ENCODE peak calls at places on chromosomes 3 and 15, in five cellular contexts. D, I, W, A and X are unnamed samples.

GRCh38 chr15:88274534-88275460 is 18.3 kb upstream of the NTRK3 start:
- DNase-seq in D (peak), I (peak), W (peak), A (peak), X (peak)

GRCh38 chr3:54324069-54324468 is 201.7 kb downstream of the CACNA2D3 start:
- DNase-seq in D (no peak), I (no peak), W (no peak), A (no peak), X (no peak)

GRCh38 chr15:35393403-35393802 is 152.6 kb downstream of the DPH6 start:
- DNase-seq in D (no peak), I (no peak), W (no peak), A (no peak), X (no peak)

GRCh38 chr3:10416730-10417300 is 88.6 kb downstream of the ATP2B2 start:
- DNase-seq in D (no peak), I (no peak), W (no peak), A (no peak), X (peak)

GRCh38 chr3:16362781-16363180 is 97.8 kb downstream of the OXNAD1 start:
- DNase-seq in D (no peak), I (no peak), W (no peak), A (no peak), X (no peak)

GRCh38 chr3:29683306-29683993 is 402.6 kb downstream of the RBMS3 start:
- DNase-seq in D (peak), I (no peak), W (no peak), A (no peak), X (no peak)

GRCh38 chr3:183149915-183150825 is 12.4 kb downstream of the LAMP3 start:
- DNase-seq in D (no peak), I (no peak), W (no peak), A (no peak), X (no peak)

GRCh38 chr3:101823525-101823924 is 25.8 kb upstream of the NFKBIZ start:
- DNase-seq in D (no peak), I (no peak), W (no peak), A (no peak), X (no peak)

GRCh38 chr15:49675051-49675450 is 54.2 kb downstream of the DTWD1 start:
- DNase-seq in D (no peak), I (no peak), W (no peak), A (no peak), X (no peak)

GRCh38 chr15:67100808-67101581 is 35.6 kb downstream of the SMAD3 start:
- DNase-seq in D (peak), I (no peak), W (no peak), A (no peak), X (no peak)

GRCh38 chr3:56759532-56759931 is 42.2 kb downstream of the ARHGEF3 start:
- DNase-seq in D (no peak), I (no peak), W (no peak), A (no peak), X (no peak)

GRCh38 chr15:98321916-98322315 is 326.4 kb upstream of the IGF1R start:
- DNase-seq in D (no peak), I (no peak), W (no peak), A (no peak), X (peak)

GRCh38 chr3:13047296-13048165 is 25.7 kb downstream of the IQSEC1 start:
- DNase-seq in D (no peak), I (no peak), W (no peak), A (no peak), X (no peak)

GRCh38 chr3:180036678-180037455 is at the start of gene PEX5L:
- DNase-seq in D (peak), I (no peak), W (no peak), A (no peak), X (peak)

GRCh38 chr3:111392911-111393351 is 149.1 kb upstream of the CD96 start:
- DNase-seq in D (no peak), I (peak), W (no peak), A (no peak), X (no peak)

GRCh38 chr3:34024447-34025240 is 226.2 kb downstream of the PDCD6IP start:
- DNase-seq in D (no peak), I (no peak), W (no peak), A (no peak), X (no peak)

GRCh38 chr15:92395557-92395956 is 1.9 kb downstream of the ST8SIA2 start:
- DNase-seq in D (no peak), I (no peak), W (no peak), A (no peak), X (no peak)

GRCh38 chr3:161371441-161372320 is at the start of gene SPTSSB:
- DNase-seq in D (peak), I (peak), W (no peak), A (no peak), X (peak)
- TF ChIP-seq CTCF in D (no peak), I (peak), W (no peak), A (no peak), X (no peak)

DNA sequence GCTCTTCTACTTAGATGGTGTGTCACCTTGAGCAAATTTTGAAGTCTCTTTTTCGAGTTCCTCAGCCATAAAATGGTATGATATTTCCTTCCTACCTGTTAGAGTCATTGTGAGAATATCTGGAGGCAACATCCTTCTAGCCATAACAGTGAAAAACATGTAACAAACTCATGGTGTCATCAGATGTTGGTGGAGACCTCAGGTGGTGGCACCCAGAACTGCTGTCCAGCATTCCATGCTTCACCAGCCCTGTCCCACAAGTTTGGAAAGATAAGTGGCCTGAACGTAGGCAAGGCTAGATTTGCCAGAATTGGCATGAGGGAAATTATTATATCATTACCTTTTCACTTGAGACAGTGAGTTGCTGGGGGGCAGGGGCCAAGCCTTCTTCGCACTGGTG is 30.4 kb downstream of the GASK1A start:
- DNase-seq in D (no peak), I (no peak), W (no peak), A (no peak), X (no peak)
- TF ChIP-seq CTCF in D (no peak), I (peak), W (no peak), A (no peak), X (no peak)

DNA sequence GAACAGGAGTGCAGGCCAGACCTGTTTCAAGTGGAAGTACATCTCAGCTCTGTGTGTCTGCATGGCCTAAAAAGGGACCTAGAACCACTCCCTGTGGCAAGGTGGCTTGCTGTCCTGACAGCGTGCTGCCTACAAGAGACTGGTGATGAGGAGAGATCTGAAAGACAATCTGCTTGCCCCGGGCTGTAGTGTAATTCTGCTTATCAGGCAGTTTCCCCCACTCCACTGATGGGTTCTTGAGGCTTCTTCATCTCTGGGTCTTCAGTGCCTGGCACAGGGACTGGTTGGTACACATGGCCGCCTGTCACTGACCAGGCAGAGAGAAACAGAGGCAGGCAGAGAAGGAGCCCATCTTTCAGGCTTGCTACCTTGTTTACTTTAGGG is 57.6 kb downstream of the HEG1 start:
- DNase-seq in D (no peak), I (no peak), W (no peak), A (no peak), X (no peak)
- TF ChIP-seq CTCF in D (no peak), I (no peak), W (no peak), A (no peak), X (no peak)

GRCh38 chr15:37978231-37978630 is 43.8 kb downstream of the TMCO5A start:
- DNase-seq in D (no peak), I (no peak), W (no peak), A (no peak), X (no peak)

GRCh38 chr15:37984368-37984767 is 49.9 kb downstream of the TMCO5A start:
- DNase-seq in D (no peak), I (no peak), W (no peak), A (no peak), X (no peak)

GRCh38 chr15:37980010-37980409 is 45.6 kb downstream of the TMCO5A start:
- DNase-seq in D (no peak), I (no peak), W (no peak), A (no peak), X (no peak)

GRCh38 chr15:37979597-37979996 is 45.2 kb downstream of the TMCO5A start:
- DNase-seq in D (no peak), I (no peak), W (no peak), A (no peak), X (no peak)

GRCh38 chr15:37981781-37982180 is 47.3 kb downstream of the TMCO5A start:
- DNase-seq in D (no peak), I (peak), W (no peak), A (no peak), X (no peak)
- TF ChIP-seq CTCF in D (no peak), I (peak), W (no peak), A (no peak), X (no peak)

GRCh38 chr15:30905821-30906220 is 2.1 kb downstream of the FAN1 start:
- DNase-seq in D (no peak), I (no peak), W (no peak), A (no peak), X (no peak)
- TF ChIP-seq CTCF in D (no peak), I (no peak), W (peak), A (no peak), X (no peak)